ENCODE peak calls at places on chromosomes 2 and 18, in six cellular contexts. L is IMR-90, S is H1, Q is H9, O is mesenchymal stem cell, G is trophoblast cell. I is an unnamed sample.

GRCh38 chr2:240269380-240269779 is 128.9 kb upstream of the OTOS start:
- DNase-seq in L (no peak), S (no peak), Q (no peak), O (no peak), G (no peak), I (no peak)

GRCh38 chr2:54523336-54523959 is 67.3 kb downstream of the SPTBN1 start:
- DNase-seq in L (no peak), S (no peak), Q (no peak), O (peak), G (no peak), I (no peak)

GRCh38 chr2:220269421-220269820 is 642.0 kb downstream of the SLC4A3 start:
- DNase-seq in L (no peak), S (no peak), Q (peak), O (no peak), G (no peak), I (peak)

GRCh38 chr2:207133493-207133861 is 32.3 kb downstream of the KLF7 start:
- DNase-seq in L (no peak), S (no peak), Q (no peak), O (no peak), G (no peak), I (no peak)

GRCh38 chr2:205743137-205743536 is 60.8 kb downstream of the NRP2 start:
- DNase-seq in L (no peak), S (no peak), Q (no peak), O (no peak), G (no peak), I (no peak)

GRCh38 chr2:165469417-165469816 is at the start of gene CSRNP3:
- DNase-seq in L (peak), S (peak), Q (peak), O (peak), G (peak), I (peak)

GRCh38 chr2:56681659-56682396 is 498.0 kb downstream of the CCDC85A start:
- DNase-seq in L (peak), S (no peak), Q (no peak), O (peak), G (no peak), I (no peak)

GRCh38 chr2:159564081-159564480 is 52.3 kb downstream of the BAZ2B start:
- DNase-seq in L (peak), S (no peak), Q (no peak), O (peak), G (peak), I (no peak)

GRCh38 chr2:5713101-5713500 is 20.9 kb downstream of the SOX11 start:
- DNase-seq in L (no peak), S (no peak), Q (no peak), O (no peak), G (peak), I (no peak)

GRCh38 chr2:39697480-39697879 is 31.8 kb downstream of the TMEM178A start:
- DNase-seq in L (peak), S (no peak), Q (no peak), O (no peak), G (no peak), I (no peak)

GRCh38 chr2:63856302-63856600 is 14.6 kb downstream of the UGP2 start:
- DNase-seq in L (no peak), S (no peak), Q (no peak), O (no peak), G (no peak), I (no peak)

GRCh38 chr2:222410534-222410933 is 13.8 kb upstream of the SGPP2 start:
- DNase-seq in L (no peak), S (no peak), Q (peak), O (no peak), G (peak), I (no peak)

GRCh38 chr2:39241588-39241987 is 2.2 kb downstream of the CDKL4 start:
- DNase-seq in L (no peak), S (no peak), Q (no peak), O (no peak), G (no peak), I (no peak)

GRCh38 chr2:96541753-96542152 is 5.2 kb downstream of the ARID5A start:
- DNase-seq in L (no peak), S (no peak), Q (no peak), O (no peak), G (no peak), I (no peak)

GRCh38 chr18:54805571-54806334 is 22.5 kb upstream of the RAB27B start:
- DNase-seq in L (peak), S (no peak), Q (no peak), O (peak), G (peak), I (no peak)

GRCh38 chr2:223264541-223265171 is 212.7 kb downstream of the KCNE4 start:
- DNase-seq in L (no peak), S (no peak), Q (no peak), O (no peak), G (peak), I (no peak)

GRCh38 chr18:50359806-50360205 is 15.0 kb upstream of the SKA1 start:
- DNase-seq in L (no peak), S (no peak), Q (no peak), O (no peak), G (no peak), I (no peak)

GRCh38 chr2:85662899-85663683 is 4.9 kb downstream of the SFTPB start:
- DNase-seq in L (peak), S (peak), Q (no peak), O (peak), G (no peak), I (no peak)

GRCh38 chr2:229153946-229154345 is 117.1 kb downstream of the PID1 start:
- DNase-seq in L (no peak), S (no peak), Q (no peak), O (no peak), G (peak), I (no peak)

GRCh38 chr2:201070966-201071304 is 536 bp downstream of the HYCC2 start:
- DNase-seq in L (no peak), S (no peak), Q (no peak), O (peak), G (peak), I (no peak)

GRCh38 chr18:12361770-12362378 is 15.2 kb downstream of the AFG3L2 start:
- DNase-seq in L (peak), S (no peak), Q (no peak), O (peak), G (no peak), I (no peak)

GRCh38 chr2:42410732-42411514 is 49.9 kb upstream of the COX7A2L start:
- DNase-seq in L (no peak), S (no peak), Q (no peak), O (no peak), G (no peak), I (no peak)

GRCh38 chr2:42404666-42405065 is 43.6 kb upstream of the COX7A2L start:
- DNase-seq in L (no peak), S (no peak), Q (no peak), O (no peak), G (no peak), I (no peak)

GRCh38 chr2:42408009-42408408 is 47.0 kb upstream of the COX7A2L start:
- DNase-seq in L (no peak), S (no peak), Q (no peak), O (no peak), G (no peak), I (no peak)

GRCh38 chr2:42401773-42402172 is 40.8 kb upstream of the COX7A2L start:
- DNase-seq in L (no peak), S (no peak), Q (no peak), O (no peak), G (no peak), I (no peak)

DNA sequence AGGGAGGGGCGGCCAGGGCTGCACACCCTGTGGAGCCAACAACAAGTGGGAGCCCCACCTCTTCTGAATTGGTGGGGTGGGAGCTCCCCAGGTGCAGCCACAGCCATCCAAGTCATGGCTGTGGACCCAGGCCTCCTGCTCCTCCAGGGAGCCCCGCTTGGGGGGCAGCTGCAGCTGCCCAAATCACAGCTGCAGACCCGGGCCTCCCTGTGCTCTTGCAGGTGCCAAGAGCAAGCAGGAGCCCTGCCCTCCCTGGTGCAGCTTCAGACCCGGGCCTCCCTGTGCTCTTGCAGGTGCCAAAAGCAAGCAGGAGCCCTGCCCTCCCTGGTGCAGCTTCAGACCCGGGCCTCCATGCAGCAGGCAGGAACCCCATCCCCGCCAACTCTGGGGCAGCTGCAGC is 46.5 kb upstream of the COX7A2L start:
- DNase-seq in L (no peak), S (no peak), Q (no peak), O (no peak), G (no peak), I (no peak)
- H3K14ac ChIP-seq in L (no peak), S (no peak), Q (no peak), O (no peak), G (no peak), I (peak)

GRCh38 chr2:44804406-44805235 is 136.9 kb upstream of the SIX3 start:
- DNase-seq in L (no peak), S (no peak), Q (no peak), O (no peak), G (no peak), I (peak)

GRCh38 chr2:44801676-44802408 is 139.7 kb upstream of the SIX3 start:
- DNase-seq in L (no peak), S (no peak), Q (peak), O (peak), G (no peak), I (no peak)

GRCh38 chr2:44801289-44801675 is 140.2 kb upstream of the SIX3 start:
- DNase-seq in L (no peak), S (peak), Q (peak), O (no peak), G (no peak), I (no peak)

GRCh38 chr2:44803100-44803424 is 138.4 kb upstream of the SIX3 start:
- DNase-seq in L (no peak), S (no peak), Q (no peak), O (no peak), G (no peak), I (no peak)

DNA sequence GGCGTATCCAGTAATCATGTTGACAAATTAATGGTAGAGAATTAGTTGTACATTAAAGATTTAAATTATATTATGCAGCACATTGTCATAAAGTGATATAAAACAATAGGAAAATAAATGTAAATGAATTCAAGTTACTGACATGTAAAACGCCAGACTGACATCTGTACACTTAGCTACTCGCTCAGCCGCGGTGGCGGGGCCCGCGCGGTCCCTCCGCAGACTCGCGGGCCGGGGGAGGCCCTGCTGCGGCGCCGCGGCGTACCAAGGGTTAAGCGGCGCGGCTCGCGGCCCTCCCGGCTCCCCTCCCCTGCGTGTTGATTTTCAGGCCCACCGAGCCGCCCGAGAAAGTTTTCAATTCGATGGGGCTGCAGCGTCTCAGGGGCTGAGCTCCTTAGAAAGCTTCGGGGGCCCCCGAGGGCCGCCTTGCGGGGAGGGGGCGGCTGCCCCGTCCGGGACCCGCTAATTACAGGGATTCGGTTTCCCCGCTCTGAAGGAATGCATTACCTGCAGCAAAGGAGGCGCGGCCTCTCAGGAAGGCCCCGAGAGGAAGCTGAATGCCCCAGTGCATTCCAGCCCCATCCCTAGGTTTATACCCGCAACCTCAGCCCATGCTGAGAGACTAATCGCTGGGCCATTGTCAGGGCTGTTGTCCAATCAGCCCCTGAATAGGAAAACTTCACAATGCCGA is 138.9 kb upstream of the SIX3 start:
- DNase-seq in L (no peak), S (peak), Q (peak), O (no peak), G (no peak), I (peak)
- H4K8ac ChIP-seq in L (no peak), S (no peak), Q (no peak), O (no peak), G (no peak), I (no peak)

DNA sequence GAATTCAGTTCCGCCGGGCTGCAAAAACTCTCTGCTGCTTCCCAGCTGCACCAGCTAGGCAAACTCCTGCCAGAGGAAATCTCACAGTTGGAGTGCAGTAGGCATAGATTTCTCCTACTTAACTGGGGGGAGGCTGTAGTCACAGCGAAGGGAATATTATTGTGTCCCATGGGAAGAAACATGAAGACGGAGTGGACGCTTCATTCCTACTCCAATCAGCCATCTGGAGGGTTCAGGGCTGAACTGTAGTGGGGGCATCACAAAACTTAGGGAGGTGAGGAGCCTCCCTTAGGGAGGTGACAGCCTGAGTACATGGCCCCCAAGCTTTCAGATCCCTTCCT is 19.7 kb upstream of the CYP1B1 start:
- DNase-seq in L (no peak), S (no peak), Q (no peak), O (no peak), G (no peak), I (no peak)
- H3K18ac ChIP-seq in L (no peak), S (no peak), Q (no peak), O (peak), G (peak), I (no peak)

DNA sequence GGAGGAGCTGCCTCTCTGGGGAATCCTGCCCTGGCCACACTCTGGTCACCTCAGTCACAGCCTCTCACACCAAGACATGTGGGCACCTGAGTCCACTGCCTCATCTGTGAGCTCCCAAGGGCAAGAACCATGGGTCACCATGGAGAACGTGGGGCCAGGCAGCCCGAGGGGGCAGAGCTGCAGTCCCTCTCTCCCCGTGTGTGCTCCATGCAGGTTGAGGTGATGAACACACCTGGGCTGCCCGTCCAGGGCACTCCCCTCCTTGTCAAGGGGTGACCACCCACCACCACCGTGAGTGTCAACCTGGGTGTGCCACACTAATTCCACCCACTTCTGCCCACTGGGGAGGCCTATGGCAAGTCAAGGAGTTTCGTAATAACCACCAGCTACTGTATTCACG is 159.6 kb upstream of the RAB6C start:
- DNase-seq in L (no peak), S (no peak), Q (no peak), O (no peak), G (no peak), I (no peak)
- H3K14ac ChIP-seq in L (no peak), S (no peak), Q (peak), O (no peak), G (no peak), I (no peak)

DNA sequence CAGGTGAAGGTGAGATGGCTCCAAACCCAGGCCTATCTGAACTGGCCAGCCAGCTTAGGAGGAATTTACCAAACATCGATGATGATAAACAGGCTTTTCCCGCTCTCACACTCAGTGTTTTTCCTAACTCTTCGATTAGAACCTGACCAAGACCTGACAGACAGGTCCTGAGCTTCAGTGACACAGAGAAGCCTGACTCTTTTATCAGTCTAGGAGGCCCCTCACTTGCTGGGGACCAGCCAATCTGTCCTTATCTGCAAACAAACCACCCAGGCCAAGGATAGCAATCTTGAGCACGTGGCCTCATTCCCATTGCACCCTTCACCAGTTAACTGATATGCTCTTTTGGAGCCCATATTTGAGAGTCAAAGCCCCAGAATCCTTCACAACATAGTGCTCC is 1.9 kb upstream of the ITSN2 start:
- DNase-seq in L (no peak), S (no peak), Q (no peak), O (no peak), G (no peak), I (no peak)
- H4K8ac ChIP-seq in L (no peak), S (no peak), Q (no peak), O (peak), G (no peak), I (no peak)

DNA sequence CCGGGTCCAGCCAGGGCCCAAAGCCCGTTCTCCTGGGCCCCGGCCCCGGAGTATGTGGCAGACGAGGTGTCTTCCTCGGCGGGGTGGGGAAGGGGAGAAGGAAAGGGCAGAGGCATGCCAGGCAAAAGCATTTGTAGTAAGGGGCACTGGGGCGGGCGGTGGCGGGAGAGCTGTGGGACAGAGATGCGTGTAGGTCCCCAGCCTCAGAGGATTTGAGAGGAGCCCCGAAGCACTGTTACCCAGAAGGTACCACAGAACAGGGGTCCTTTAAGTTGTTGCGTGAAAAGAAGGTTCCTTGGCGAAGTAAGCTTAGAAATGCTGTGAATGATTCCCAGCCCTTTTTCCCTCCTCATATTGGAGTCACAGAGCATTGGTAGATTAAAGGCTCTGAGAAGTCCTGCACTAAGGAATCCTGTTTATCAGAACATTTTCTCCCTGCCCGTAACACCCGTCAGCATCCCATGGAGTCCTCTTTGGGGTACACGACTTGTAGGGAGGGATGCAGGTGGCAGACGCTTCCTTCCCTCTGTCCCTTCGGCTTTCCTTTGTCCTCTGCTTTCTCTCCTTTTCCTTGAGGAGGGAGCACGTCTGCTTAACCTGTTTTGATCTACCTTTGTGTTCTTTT is 12.5 kb downstream of the GAREM2 start:
- DNase-seq in L (no peak), S (no peak), Q (no peak), O (no peak), G (no peak), I (no peak)
- H3K18ac ChIP-seq in L (no peak), S (no peak), Q (no peak), O (peak), G (no peak), I (peak)